ENCODE peak calls at places on chromosome 17, in eight cellular contexts. One of them, this sample, is unnamed.

GRCh38 chr17:73399056-73399455 is 87.3 kb upstream of the CDC42EP4 start:
- DNase-seq in fibroblast of mammary gland: no peak
- DNase-seq in activated naive CD4-positive, alpha-beta T cell: no peak
- DNase-seq in kidney tubule cell: no peak
- DNase-seq in KG1: no peak
- DNase-seq in A549: no peak
- DNase-seq in EL: no peak
- DNase-seq in H9: peak
- DNase-seq in this sample: no peak

GRCh38 chr17:19763416-19763815 is 15.3 kb upstream of the ALDH3A1 start:
- DNase-seq in kidney tubule cell: no peak
- DNase-seq in EL: no peak
- DNase-seq in H9: no peak
- DNase-seq in fibroblast of mammary gland: no peak
- DNase-seq in A549: no peak
- DNase-seq in KG1: no peak
- DNase-seq in activated naive CD4-positive, alpha-beta T cell: no peak
- DNase-seq in this sample: no peak

GRCh38 chr17:43877031-43877430 is 30.1 kb downstream of the CD300LG start:
- DNase-seq in fibroblast of mammary gland: no peak
- DNase-seq in H9: no peak
- DNase-seq in A549: no peak
- DNase-seq in activated naive CD4-positive, alpha-beta T cell: no peak
- DNase-seq in EL: no peak
- DNase-seq in KG1: no peak
- DNase-seq in kidney tubule cell: no peak
- DNase-seq in this sample: no peak

GRCh38 chr17:9383828-9384227 is 191.8 kb downstream of the STX8 start:
- DNase-seq in H9: no peak
- DNase-seq in EL: no peak
- DNase-seq in KG1: no peak
- DNase-seq in fibroblast of mammary gland: no peak
- DNase-seq in activated naive CD4-positive, alpha-beta T cell: no peak
- DNase-seq in kidney tubule cell: no peak
- DNase-seq in A549: no peak
- DNase-seq in this sample: no peak

GRCh38 chr17:17420561-17421269 is 56.1 kb upstream of the MED9 start:
- DNase-seq in A549: no peak
- DNase-seq in KG1: no peak
- DNase-seq in fibroblast of mammary gland: peak
- DNase-seq in EL: no peak
- DNase-seq in kidney tubule cell: no peak
- DNase-seq in activated naive CD4-positive, alpha-beta T cell: no peak
- DNase-seq in H9: no peak
- DNase-seq in this sample: no peak

GRCh38 chr17:14047591-14047990 is 21.7 kb upstream of the COX10 start:
- DNase-seq in A549: no peak
- DNase-seq in kidney tubule cell: no peak
- DNase-seq in activated naive CD4-positive, alpha-beta T cell: no peak
- DNase-seq in fibroblast of mammary gland: no peak
- DNase-seq in EL: no peak
- DNase-seq in KG1: no peak
- DNase-seq in H9: no peak
- DNase-seq in this sample: no peak

GRCh38 chr17:28899212-28899815 is 1.8 kb upstream of the FLOT2 start:
- DNase-seq in EL: no peak
- DNase-seq in fibroblast of mammary gland: no peak
- DNase-seq in KG1: no peak
- DNase-seq in A549: no peak
- DNase-seq in kidney tubule cell: no peak
- DNase-seq in activated naive CD4-positive, alpha-beta T cell: no peak
- DNase-seq in H9: no peak
- DNase-seq in this sample: no peak

GRCh38 chr17:61328351-61328750 is 71.3 kb upstream of the TBX2 start:
- DNase-seq in KG1: no peak
- DNase-seq in fibroblast of mammary gland: no peak
- DNase-seq in H9: no peak
- DNase-seq in EL: no peak
- DNase-seq in activated naive CD4-positive, alpha-beta T cell: no peak
- DNase-seq in A549: no peak
- DNase-seq in kidney tubule cell: no peak
- DNase-seq in this sample: no peak

GRCh38 chr17:50059256-50059655 is 3.3 kb downstream of the ITGA3 start:
- DNase-seq in KG1: no peak
- DNase-seq in activated naive CD4-positive, alpha-beta T cell: no peak
- DNase-seq in A549: no peak
- DNase-seq in EL: no peak
- DNase-seq in fibroblast of mammary gland: no peak
- DNase-seq in H9: no peak
- DNase-seq in kidney tubule cell: peak
- DNase-seq in this sample: peak

GRCh38 chr17:16909472-16909871 is 62.4 kb downstream of the TNFRSF13B start:
- DNase-seq in H9: peak
- DNase-seq in A549: no peak
- DNase-seq in activated naive CD4-positive, alpha-beta T cell: no peak
- DNase-seq in KG1: no peak
- DNase-seq in fibroblast of mammary gland: no peak
- DNase-seq in kidney tubule cell: no peak
- DNase-seq in EL: no peak
- DNase-seq in this sample: no peak

GRCh38 chr17:48240122-48240521 is 132.6 kb downstream of the SNX11 start:
- DNase-seq in fibroblast of mammary gland: no peak
- DNase-seq in activated naive CD4-positive, alpha-beta T cell: no peak
- DNase-seq in A549: no peak
- DNase-seq in H9: no peak
- DNase-seq in EL: no peak
- DNase-seq in kidney tubule cell: no peak
- DNase-seq in KG1: no peak
- DNase-seq in this sample: no peak

GRCh38 chr17:66957343-66957742 is 7.2 kb upstream of the CACNG4 start:
- DNase-seq in KG1: no peak
- DNase-seq in H9: no peak
- DNase-seq in activated naive CD4-positive, alpha-beta T cell: no peak
- DNase-seq in fibroblast of mammary gland: no peak
- DNase-seq in A549: no peak
- DNase-seq in kidney tubule cell: no peak
- DNase-seq in EL: no peak
- DNase-seq in this sample: no peak